ENCODE peak calls at places on chromosomes 6 and 20, in five cellular contexts. L is choroid plexus epithelial cell, Y is right atrium auricular region, S is fibroblast of the conjunctiva, W is NCI-H69. Q is an unnamed sample.

GRCh38 chr20:34938466-34939163 is 17.0 kb downstream of the GSS start:
- DNase-seq in L (no peak), Y (no peak), S (no peak), W (peak; percentile 92), Q (no peak)

GRCh38 chr6:84674395-84674794 is 90.0 kb downstream of the TBX18 start:
- DNase-seq in L (no peak), Y (no peak), S (no peak), W (no peak), Q (no peak)

GRCh38 chr20:11267131-11267761 is 593.4 kb upstream of the JAG1 start:
- DNase-seq in L (peak; percentile 98), Y (peak; percentile 70), S (peak; percentile 82), W (peak; percentile 88), Q (no peak)

GRCh38 chr6:161417712-161418457 is 144.0 kb upstream of the AGPAT4 start:
- DNase-seq in L (peak; percentile 99), Y (no peak), S (peak; percentile 74), W (peak; percentile 91), Q (no peak)

GRCh38 chr6:33723576-33724085 is 12.1 kb upstream of the UQCC2 start:
- DNase-seq in L (no peak), Y (no peak), S (no peak), W (no peak), Q (no peak)

GRCh38 chr6:18488526-18489270 is 101.5 kb downstream of the RNF144B start:
- DNase-seq in L (peak; percentile 34), Y (no peak), S (no peak), W (no peak), Q (no peak)

GRCh38 chr20:23689399-23689690 is 507 bp upstream of the CST4 start:
- DNase-seq in L (no peak), Y (no peak), S (no peak), W (no peak), Q (no peak)

GRCh38 chr6:89787660-89788338 is 31.8 kb downstream of the MDN1 start:
- DNase-seq in L (no peak), Y (no peak), S (no peak), W (no peak), Q (no peak)